ENCODE peak calls at places on chromosomes 6 and 20, in five cellular contexts. R is ascending aorta, M is ovary, Q is heart left ventricle, Y is AG10803. T is an unnamed sample.

GRCh38 chr6:26216886-26217713 is 129.9 kb downstream of the HFE start:
- DNase-seq in M (peak; percentile 84), Q (peak; percentile 86), R (peak; percentile 96), Y (peak; percentile 87), T (peak; percentile 84)

GRCh38 chr20:37533154-37533715 is 5.6 kb upstream of the BLCAP start:
- DNase-seq in R (no peak), Y (no peak), Q (no peak), M (no peak), T (no peak)

GRCh38 chr6:99434702-99435530 is 9.8 kb upstream of the PNISR start:
- DNase-seq in Q (no peak), R (no peak), Y (peak; percentile 37), M (no peak), T (no peak)

GRCh38 chr6:153465050-153465449 is 334.0 kb upstream of the RGS17 start:
- DNase-seq in M (no peak), R (no peak), Y (no peak), Q (no peak), T (no peak)

GRCh38 chr6:33955566-33955965 is 151.8 kb upstream of the MLN start:
- DNase-seq in M (no peak), Y (no peak), R (no peak), Q (no peak), T (no peak)

GRCh38 chr6:73511796-73512195 is 9.0 kb downstream of the EEF1A1 start:
- DNase-seq in M (no peak), R (no peak), Y (no peak), Q (no peak), T (no peak)

GRCh38 chr6:41696788-41697187 is 38.6 kb downstream of the TFEB start:
- DNase-seq in Y (no peak), R (no peak), M (no peak), Q (no peak), T (no peak)

GRCh38 chr6:15268130-15268908 is 22.4 kb downstream of the JARID2 start:
- DNase-seq in Y (no peak), M (no peak), R (no peak), Q (no peak), T (no peak)

GRCh38 chr20:63979549-63980316 is at the start of gene SAMD10:
- DNase-seq in R (no peak), M (peak; percentile 59), Y (no peak), Q (no peak), T (peak; percentile 56)

GRCh38 chr6:136582702-136583471 is 32.7 kb upstream of the MAP7 start:
- DNase-seq in M (no peak), R (no peak), Q (no peak), Y (peak; percentile 93), T (no peak)

DNA sequence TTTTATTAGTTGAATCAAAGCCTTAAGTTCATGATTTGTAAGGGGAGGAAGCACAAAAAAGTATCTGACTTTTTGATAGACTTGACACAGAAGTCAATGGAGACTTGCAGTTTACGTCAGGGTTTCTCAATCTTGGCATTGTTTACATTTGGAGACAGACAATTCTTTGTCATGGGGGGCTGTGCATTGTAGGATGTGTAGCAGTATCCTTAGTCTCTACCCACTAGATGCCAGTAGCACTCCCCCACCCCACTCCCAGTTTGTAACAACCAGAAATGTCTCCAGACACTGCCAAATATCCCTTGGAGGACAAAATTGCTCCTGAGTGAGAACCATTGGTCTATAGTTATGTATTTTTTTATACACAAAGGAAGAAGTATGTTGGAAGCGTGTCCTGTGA is 434.1 kb downstream of the RFPL4B start:
- DNase-seq in M (no peak), Q (no peak), R (no peak), Y (peak; percentile 37), T (no peak)
- TF ChIP-seq CTCF in M (no peak), Q (no peak), R (no peak), Y (peak; percentile 24), T (no peak)

DNA sequence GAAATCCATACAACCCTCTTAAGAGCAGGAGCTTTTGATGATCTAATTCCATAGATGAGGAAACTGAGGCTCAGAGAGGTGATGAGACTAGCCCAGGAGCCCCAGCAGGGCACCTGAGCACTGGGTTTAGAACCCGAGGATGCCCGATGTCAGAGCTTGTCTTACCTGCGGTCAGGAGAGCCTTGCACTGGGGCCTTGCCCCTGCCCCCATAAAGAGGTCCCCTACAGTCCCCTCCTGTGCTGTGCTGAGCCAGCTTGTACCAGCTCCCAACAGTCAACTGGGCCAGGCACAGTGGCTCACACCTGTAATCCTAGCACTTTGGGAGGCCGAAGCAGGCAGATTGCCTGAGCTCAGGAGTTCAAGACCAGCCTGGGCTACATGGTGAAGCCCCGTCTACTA is 58.6 kb downstream of the RIPOR3 start:
- DNase-seq in Y (no peak), M (no peak), Q (no peak), R (no peak), T (no peak)
- H3K4me3 ChIP-seq in Y (no peak overlapping the region), M (no peak overlapping the region), Q (no peak overlapping the region), R (no peak overlapping the region), T (no peak overlapping the region)

DNA sequence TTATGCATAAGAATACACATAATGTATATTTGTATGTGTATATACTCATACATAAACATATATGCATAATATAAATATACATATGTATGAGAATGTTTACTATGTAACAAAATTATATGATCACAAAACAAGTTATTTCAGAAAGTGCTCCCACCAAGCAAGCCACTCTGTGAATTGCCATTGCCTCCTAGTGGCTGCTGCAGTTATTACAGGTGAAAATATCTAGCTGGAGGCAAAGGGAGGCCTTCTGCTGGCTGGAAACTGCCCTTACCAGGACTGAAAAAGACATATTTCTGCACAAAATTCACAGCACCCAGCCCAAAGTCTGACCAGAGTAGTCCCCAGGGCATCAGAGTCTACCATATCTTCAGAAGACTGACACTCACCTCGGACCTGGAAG is 14.4 kb upstream of the ADAM33 start:
- DNase-seq in Y (no peak), M (no peak), R (no peak), Q (no peak), T (no peak)
- TF ChIP-seq CTCF in Y (peak; percentile 56), M (no peak), R (no peak), Q (no peak), T (no peak)

GRCh38 chr6:46135176-46135575 is 5.4 kb downstream of the ENPP4 start:
- DNase-seq in Y (no peak), M (no peak), R (no peak), Q (no peak), T (no peak)

GRCh38 chr6:46134216-46134615 is 4.4 kb downstream of the ENPP4 start:
- DNase-seq in R (no peak), Y (no peak), Q (no peak), M (no peak), T (no peak)

GRCh38 chr6:46137387-46137786 is 7.6 kb downstream of the ENPP4 start:
- DNase-seq in Q (no peak), Y (no peak), R (no peak), M (no peak), T (no peak)

GRCh38 chr6:46144270-46144669 is 14.5 kb downstream of the ENPP4 start:
- DNase-seq in M (no peak), Q (no peak), R (no peak), Y (no peak), T (no peak)

DNA sequence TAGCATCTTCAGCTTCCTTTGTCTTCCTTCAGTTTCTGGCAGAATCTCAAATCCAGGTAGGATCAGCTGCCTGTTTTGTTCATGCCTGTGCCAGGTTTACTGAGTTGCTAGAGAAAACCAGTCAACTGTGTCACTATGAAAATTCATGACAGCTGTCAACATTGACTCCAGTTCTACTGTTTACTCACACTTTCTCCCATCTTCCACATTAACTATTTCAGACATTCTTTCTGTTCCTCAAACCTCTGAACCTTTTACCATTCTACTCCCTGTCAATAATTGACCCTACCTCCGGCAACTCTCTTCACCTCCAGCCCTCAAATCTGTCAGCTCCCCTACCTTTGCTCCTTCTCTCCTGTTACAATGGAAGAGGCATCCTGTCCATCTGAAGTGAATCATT is 8.5 kb downstream of the ENPP4 start:
- DNase-seq in Y (no peak), M (no peak), R (no peak), Q (no peak), T (no peak)
- H3K4me3 ChIP-seq in Y (no peak overlapping the region), M (no peak overlapping the region), R (no peak overlapping the region), Q (no peak overlapping the region), T (no peak overlapping the region)

DNA sequence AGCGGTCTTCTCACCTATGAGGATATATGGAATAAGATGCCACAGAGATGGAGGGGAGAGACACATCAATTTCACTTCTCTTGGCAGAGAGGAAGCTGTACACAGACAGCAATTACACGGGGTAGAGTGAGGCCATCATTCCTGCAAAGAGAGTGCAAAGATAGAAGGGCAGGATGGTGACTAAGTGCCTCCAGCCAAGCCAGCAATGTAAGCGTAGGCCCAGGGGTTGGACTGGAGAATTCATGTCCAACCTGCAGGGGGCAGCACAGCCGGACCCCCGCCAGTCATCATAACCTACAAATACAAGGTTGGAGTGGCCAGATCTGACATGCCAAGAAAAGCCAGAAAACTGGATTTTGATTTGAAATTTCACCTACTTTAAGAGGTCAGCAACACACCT is 56.3 kb downstream of the NRN1 start:
- DNase-seq in Y (peak; percentile 29), M (no peak), Q (no peak), R (no peak), T (no peak)
- TF ChIP-seq CTCF in Y (peak; percentile 36), M (no peak), Q (peak; percentile 56), R (no peak), T (no peak)

DNA sequence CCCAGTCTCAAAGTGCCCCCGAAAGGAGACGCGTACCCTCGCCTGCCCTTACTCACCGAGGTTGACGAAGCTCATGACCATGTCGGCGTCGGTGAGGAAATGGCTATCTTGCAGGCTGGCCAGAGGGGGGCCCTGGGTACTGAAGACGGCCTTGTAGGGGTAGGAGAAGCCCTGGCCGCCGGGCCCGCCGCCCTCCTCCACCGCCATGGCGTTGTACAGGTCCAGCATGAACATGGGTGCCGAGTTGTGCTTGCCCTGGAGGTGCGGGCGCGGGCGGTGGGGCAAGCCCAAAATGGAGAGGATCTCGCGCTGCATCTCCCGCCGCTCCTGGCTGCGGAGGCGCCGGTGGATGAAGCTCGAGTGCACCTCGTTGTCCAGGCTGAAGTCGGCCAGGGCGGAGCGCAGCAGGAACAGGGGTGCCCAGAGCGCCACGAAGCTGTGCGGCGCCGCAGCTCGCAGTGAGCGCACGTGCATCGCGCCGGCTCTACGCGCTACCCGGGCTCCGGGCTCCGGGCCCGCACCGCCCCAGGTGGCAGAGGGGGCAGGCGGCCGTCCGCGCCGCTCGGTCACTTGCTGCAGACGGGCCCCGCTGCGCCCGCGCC is 691 bp downstream of the BMP7 start:
- DNase-seq in Q (no peak), Y (no peak), M (no peak), R (no peak), T (no peak)
- H3K4me3 ChIP-seq in Q (peak overlapping the region; percentile 18), Y (no peak overlapping the region), M (no peak overlapping the region), R (no peak overlapping the region), T (peak overlapping the region; percentile 43)

T was measured in stomach.